ENCODE peak calls at places on chromosomes 11 and 22, in nine cellular contexts. One of them, this sample, is unnamed.

GRCh38 chr11:17703951-17704350 is 15.4 kb upstream of the MYOD1 start:
- DNase-seq in hippocampal formation: no peak
- DNase-seq in PC-3: peak
- DNase-seq in SK-MEL-5: peak
- DNase-seq in ELR: peak
- DNase-seq in heart left ventricle: no peak
- DNase-seq in left ventricle myocardium inferior: no peak
- DNase-seq in activated CD8-positive, alpha-beta memory T cell treated with anti-CD3 and anti-CD28 coated beads, Interleukin-2, amount 50 U/mL, for 4 hours: no peak
- DNase-seq in thoracic aorta: no peak
- DNase-seq in this sample: peak

GRCh38 chr11:14499178-14499559 is 442 bp downstream of the COPB1 start:
- DNase-seq in hippocampal formation: no peak
- DNase-seq in PC-3: peak
- DNase-seq in SK-MEL-5: no peak
- DNase-seq in ELR: peak
- DNase-seq in heart left ventricle: peak
- DNase-seq in left ventricle myocardium inferior: peak
- DNase-seq in activated CD8-positive, alpha-beta memory T cell treated with anti-CD3 and anti-CD28 coated beads, Interleukin-2, amount 50 U/mL, for 4 hours: peak
- DNase-seq in thoracic aorta: no peak
- DNase-seq in this sample: peak

GRCh38 chr22:41725510-41726110 is 26.3 kb downstream of the MEI1 start:
- DNase-seq in hippocampal formation: no peak
- DNase-seq in PC-3: peak
- DNase-seq in SK-MEL-5: no peak
- DNase-seq in ELR: peak
- DNase-seq in heart left ventricle: no peak
- DNase-seq in left ventricle myocardium inferior: no peak
- DNase-seq in activated CD8-positive, alpha-beta memory T cell treated with anti-CD3 and anti-CD28 coated beads, Interleukin-2, amount 50 U/mL, for 4 hours: no peak
- DNase-seq in thoracic aorta: no peak
- DNase-seq in this sample: no peak

GRCh38 chr22:47018010-47018910 is 255.8 kb downstream of the TBC1D22A start:
- DNase-seq in hippocampal formation: no peak
- DNase-seq in PC-3: no peak
- DNase-seq in SK-MEL-5: no peak
- DNase-seq in ELR: no peak
- DNase-seq in heart left ventricle: no peak
- DNase-seq in left ventricle myocardium inferior: no peak
- DNase-seq in activated CD8-positive, alpha-beta memory T cell treated with anti-CD3 and anti-CD28 coated beads, Interleukin-2, amount 50 U/mL, for 4 hours: no peak
- DNase-seq in thoracic aorta: no peak
- DNase-seq in this sample: no peak

GRCh38 chr22:33274214-33274828 is 216.1 kb upstream of the SYN3 start:
- DNase-seq in hippocampal formation: no peak
- DNase-seq in PC-3: no peak
- DNase-seq in SK-MEL-5: peak
- DNase-seq in ELR: peak
- DNase-seq in heart left ventricle: no peak
- DNase-seq in left ventricle myocardium inferior: no peak
- DNase-seq in activated CD8-positive, alpha-beta memory T cell treated with anti-CD3 and anti-CD28 coated beads, Interleukin-2, amount 50 U/mL, for 4 hours: no peak
- DNase-seq in thoracic aorta: no peak
- DNase-seq in this sample: no peak

GRCh38 chr22:46619830-46620501 is at the start of gene GRAMD4:
- DNase-seq in hippocampal formation: peak
- DNase-seq in PC-3: no peak
- DNase-seq in SK-MEL-5: peak
- DNase-seq in ELR: no peak
- DNase-seq in heart left ventricle: peak
- DNase-seq in left ventricle myocardium inferior: peak
- DNase-seq in activated CD8-positive, alpha-beta memory T cell treated with anti-CD3 and anti-CD28 coated beads, Interleukin-2, amount 50 U/mL, for 4 hours: no peak
- DNase-seq in thoracic aorta: no peak
- DNase-seq in this sample: no peak

GRCh38 chr22:41838842-41839618 is 6.1 kb downstream of the SREBF2 start:
- DNase-seq in hippocampal formation: no peak
- DNase-seq in PC-3: no peak
- DNase-seq in SK-MEL-5: no peak
- DNase-seq in ELR: no peak
- DNase-seq in heart left ventricle: no peak
- DNase-seq in left ventricle myocardium inferior: no peak
- DNase-seq in activated CD8-positive, alpha-beta memory T cell treated with anti-CD3 and anti-CD28 coated beads, Interleukin-2, amount 50 U/mL, for 4 hours: no peak
- DNase-seq in thoracic aorta: no peak
- DNase-seq in this sample: no peak

GRCh38 chr11:110126936-110127335 is 33.7 kb downstream of the ZC3H12C start:
- DNase-seq in hippocampal formation: no peak
- DNase-seq in PC-3: no peak
- DNase-seq in SK-MEL-5: no peak
- DNase-seq in ELR: no peak
- DNase-seq in heart left ventricle: no peak
- DNase-seq in left ventricle myocardium inferior: no peak
- DNase-seq in activated CD8-positive, alpha-beta memory T cell treated with anti-CD3 and anti-CD28 coated beads, Interleukin-2, amount 50 U/mL, for 4 hours: no peak
- DNase-seq in thoracic aorta: no peak
- DNase-seq in this sample: no peak

GRCh38 chr22:33022231-33022630 is 36.0 kb downstream of the SYN3 start:
- DNase-seq in hippocampal formation: no peak
- DNase-seq in PC-3: no peak
- DNase-seq in SK-MEL-5: no peak
- DNase-seq in ELR: no peak
- DNase-seq in heart left ventricle: no peak
- DNase-seq in left ventricle myocardium inferior: no peak
- DNase-seq in activated CD8-positive, alpha-beta memory T cell treated with anti-CD3 and anti-CD28 coated beads, Interleukin-2, amount 50 U/mL, for 4 hours: no peak
- DNase-seq in thoracic aorta: no peak
- DNase-seq in this sample: no peak

GRCh38 chr11:33157103-33158027 is 3.9 kb downstream of the CSTF3 start:
- DNase-seq in hippocampal formation: no peak
- DNase-seq in PC-3: peak
- DNase-seq in SK-MEL-5: no peak
- DNase-seq in ELR: peak
- DNase-seq in heart left ventricle: no peak
- DNase-seq in left ventricle myocardium inferior: no peak
- DNase-seq in activated CD8-positive, alpha-beta memory T cell treated with anti-CD3 and anti-CD28 coated beads, Interleukin-2, amount 50 U/mL, for 4 hours: no peak
- DNase-seq in thoracic aorta: no peak
- DNase-seq in this sample: no peak

GRCh38 chr11:1935156-1936071 is 11.7 kb upstream of the MRPL23 start:
- DNase-seq in hippocampal formation: no peak
- DNase-seq in PC-3: no peak
- DNase-seq in SK-MEL-5: no peak
- DNase-seq in ELR: no peak
- DNase-seq in heart left ventricle: peak
- DNase-seq in left ventricle myocardium inferior: peak
- DNase-seq in activated CD8-positive, alpha-beta memory T cell treated with anti-CD3 and anti-CD28 coated beads, Interleukin-2, amount 50 U/mL, for 4 hours: no peak
- DNase-seq in thoracic aorta: no peak
- DNase-seq in this sample: no peak

GRCh38 chr11:112718483-112718882 is 242.7 kb upstream of the NCAM1 start:
- DNase-seq in hippocampal formation: no peak
- DNase-seq in PC-3: no peak
- DNase-seq in SK-MEL-5: no peak
- DNase-seq in ELR: no peak
- DNase-seq in heart left ventricle: no peak
- DNase-seq in left ventricle myocardium inferior: no peak
- DNase-seq in activated CD8-positive, alpha-beta memory T cell treated with anti-CD3 and anti-CD28 coated beads, Interleukin-2, amount 50 U/mL, for 4 hours: no peak
- DNase-seq in thoracic aorta: no peak
- DNase-seq in this sample: no peak

GRCh38 chr22:32335471-32335870 is 22.2 kb upstream of the RFPL3 start:
- DNase-seq in hippocampal formation: no peak
- DNase-seq in PC-3: no peak
- DNase-seq in SK-MEL-5: no peak
- DNase-seq in ELR: no peak
- DNase-seq in heart left ventricle: no peak
- DNase-seq in left ventricle myocardium inferior: no peak
- DNase-seq in activated CD8-positive, alpha-beta memory T cell treated with anti-CD3 and anti-CD28 coated beads, Interleukin-2, amount 50 U/mL, for 4 hours: no peak
- DNase-seq in thoracic aorta: no peak
- DNase-seq in this sample: no peak

GRCh38 chr11:102244681-102245409 is 72.4 kb upstream of the BIRC3 start:
- DNase-seq in hippocampal formation: no peak
- DNase-seq in PC-3: peak
- DNase-seq in SK-MEL-5: peak
- DNase-seq in ELR: peak
- DNase-seq in heart left ventricle: no peak
- DNase-seq in left ventricle myocardium inferior: no peak
- DNase-seq in activated CD8-positive, alpha-beta memory T cell treated with anti-CD3 and anti-CD28 coated beads, Interleukin-2, amount 50 U/mL, for 4 hours: no peak
- DNase-seq in thoracic aorta: no peak
- DNase-seq in this sample: no peak

GRCh38 chr22:33806191-33806590 is 114.1 kb downstream of the LARGE1 start:
- DNase-seq in hippocampal formation: no peak
- DNase-seq in PC-3: no peak
- DNase-seq in SK-MEL-5: no peak
- DNase-seq in ELR: no peak
- DNase-seq in heart left ventricle: no peak
- DNase-seq in left ventricle myocardium inferior: no peak
- DNase-seq in activated CD8-positive, alpha-beta memory T cell treated with anti-CD3 and anti-CD28 coated beads, Interleukin-2, amount 50 U/mL, for 4 hours: no peak
- DNase-seq in thoracic aorta: no peak
- DNase-seq in this sample: no peak

GRCh38 chr11:10418259-10418949 is 36.7 kb upstream of the AMPD3 start:
- DNase-seq in hippocampal formation: no peak
- DNase-seq in PC-3: peak
- DNase-seq in SK-MEL-5: no peak
- DNase-seq in ELR: peak
- DNase-seq in heart left ventricle: no peak
- DNase-seq in left ventricle myocardium inferior: no peak
- DNase-seq in activated CD8-positive, alpha-beta memory T cell treated with anti-CD3 and anti-CD28 coated beads, Interleukin-2, amount 50 U/mL, for 4 hours: no peak
- DNase-seq in thoracic aorta: no peak
- DNase-seq in this sample: no peak

GRCh38 chr11:47337229-47337924 is 15.1 kb downstream of the MYBPC3 start:
- DNase-seq in hippocampal formation: no peak
- DNase-seq in PC-3: no peak
- DNase-seq in SK-MEL-5: no peak
- DNase-seq in ELR: no peak
- DNase-seq in heart left ventricle: peak
- DNase-seq in left ventricle myocardium inferior: no peak
- DNase-seq in activated CD8-positive, alpha-beta memory T cell treated with anti-CD3 and anti-CD28 coated beads, Interleukin-2, amount 50 U/mL, for 4 hours: no peak
- DNase-seq in thoracic aorta: no peak
- DNase-seq in this sample: no peak

GRCh38 chr11:14519692-14520085 is 497 bp downstream of the PSMA1 start:
- DNase-seq in hippocampal formation: no peak
- DNase-seq in PC-3: peak
- DNase-seq in SK-MEL-5: no peak
- DNase-seq in ELR: peak
- DNase-seq in heart left ventricle: no peak
- DNase-seq in left ventricle myocardium inferior: no peak
- DNase-seq in activated CD8-positive, alpha-beta memory T cell treated with anti-CD3 and anti-CD28 coated beads, Interleukin-2, amount 50 U/mL, for 4 hours: no peak
- DNase-seq in thoracic aorta: no peak
- DNase-seq in this sample: no peak

GRCh38 chr11:14041040-14041439 is 78.5 kb downstream of the SPON1 start:
- DNase-seq in hippocampal formation: no peak
- DNase-seq in PC-3: peak
- DNase-seq in SK-MEL-5: peak
- DNase-seq in ELR: peak
- DNase-seq in heart left ventricle: no peak
- DNase-seq in left ventricle myocardium inferior: no peak
- DNase-seq in activated CD8-positive, alpha-beta memory T cell treated with anti-CD3 and anti-CD28 coated beads, Interleukin-2, amount 50 U/mL, for 4 hours: no peak
- DNase-seq in thoracic aorta: no peak
- DNase-seq in this sample: no peak

GRCh38 chr11:3613998-3614741 is 27.6 kb downstream of the ART5 start:
- DNase-seq in hippocampal formation: peak
- DNase-seq in PC-3: no peak
- DNase-seq in SK-MEL-5: no peak
- DNase-seq in ELR: no peak
- DNase-seq in heart left ventricle: no peak
- DNase-seq in left ventricle myocardium inferior: no peak
- DNase-seq in activated CD8-positive, alpha-beta memory T cell treated with anti-CD3 and anti-CD28 coated beads, Interleukin-2, amount 50 U/mL, for 4 hours: no peak
- DNase-seq in thoracic aorta: no peak
- DNase-seq in this sample: no peak

GRCh38 chr22:45686842-45687241 is 15.2 kb downstream of the ATXN10 start:
- DNase-seq in hippocampal formation: no peak
- DNase-seq in PC-3: no peak
- DNase-seq in SK-MEL-5: no peak
- DNase-seq in ELR: no peak
- DNase-seq in heart left ventricle: no peak
- DNase-seq in left ventricle myocardium inferior: no peak
- DNase-seq in activated CD8-positive, alpha-beta memory T cell treated with anti-CD3 and anti-CD28 coated beads, Interleukin-2, amount 50 U/mL, for 4 hours: no peak
- DNase-seq in thoracic aorta: no peak
- DNase-seq in this sample: no peak

GRCh38 chr11:6452219-6452618 is 11.4 kb upstream of the HPX start:
- DNase-seq in hippocampal formation: no peak
- DNase-seq in PC-3: no peak
- DNase-seq in SK-MEL-5: no peak
- DNase-seq in ELR: no peak
- DNase-seq in heart left ventricle: no peak
- DNase-seq in left ventricle myocardium inferior: no peak
- DNase-seq in activated CD8-positive, alpha-beta memory T cell treated with anti-CD3 and anti-CD28 coated beads, Interleukin-2, amount 50 U/mL, for 4 hours: no peak
- DNase-seq in thoracic aorta: no peak
- DNase-seq in this sample: no peak

GRCh38 chr11:27991731-27992130 is 116.2 kb downstream of the KIF18A start:
- DNase-seq in hippocampal formation: no peak
- DNase-seq in PC-3: no peak
- DNase-seq in SK-MEL-5: no peak
- DNase-seq in ELR: peak
- DNase-seq in heart left ventricle: no peak
- DNase-seq in left ventricle myocardium inferior: no peak
- DNase-seq in activated CD8-positive, alpha-beta memory T cell treated with anti-CD3 and anti-CD28 coated beads, Interleukin-2, amount 50 U/mL, for 4 hours: no peak
- DNase-seq in thoracic aorta: no peak
- DNase-seq in this sample: no peak

GRCh38 chr22:39595622-39596182 is 25.1 kb downstream of the CACNA1I start:
- DNase-seq in hippocampal formation: no peak
- DNase-seq in PC-3: no peak
- DNase-seq in SK-MEL-5: no peak
- DNase-seq in ELR: no peak
- DNase-seq in heart left ventricle: no peak
- DNase-seq in left ventricle myocardium inferior: no peak
- DNase-seq in activated CD8-positive, alpha-beta memory T cell treated with anti-CD3 and anti-CD28 coated beads, Interleukin-2, amount 50 U/mL, for 4 hours: no peak
- DNase-seq in thoracic aorta: no peak
- DNase-seq in this sample: no peak

GRCh38 chr11:115425816-115426215 is 78.4 kb downstream of the CADM1 start:
- DNase-seq in hippocampal formation: no peak
- DNase-seq in PC-3: no peak
- DNase-seq in SK-MEL-5: no peak
- DNase-seq in ELR: no peak
- DNase-seq in heart left ventricle: no peak
- DNase-seq in left ventricle myocardium inferior: no peak
- DNase-seq in activated CD8-positive, alpha-beta memory T cell treated with anti-CD3 and anti-CD28 coated beads, Interleukin-2, amount 50 U/mL, for 4 hours: no peak
- DNase-seq in thoracic aorta: no peak
- DNase-seq in this sample: no peak

GRCh38 chr11:57349491-57350274 is 11.5 kb downstream of the P2RX3 start:
- DNase-seq in hippocampal formation: no peak
- DNase-seq in PC-3: peak
- DNase-seq in SK-MEL-5: peak
- DNase-seq in ELR: peak
- DNase-seq in heart left ventricle: peak
- DNase-seq in left ventricle myocardium inferior: peak
- DNase-seq in activated CD8-positive, alpha-beta memory T cell treated with anti-CD3 and anti-CD28 coated beads, Interleukin-2, amount 50 U/mL, for 4 hours: peak
- DNase-seq in thoracic aorta: no peak
- DNase-seq in this sample: peak

GRCh38 chr11:79212711-79213110 is 228.1 kb downstream of the TENM4 start:
- DNase-seq in hippocampal formation: peak
- DNase-seq in PC-3: no peak
- DNase-seq in SK-MEL-5: no peak
- DNase-seq in ELR: no peak
- DNase-seq in heart left ventricle: no peak
- DNase-seq in left ventricle myocardium inferior: no peak
- DNase-seq in activated CD8-positive, alpha-beta memory T cell treated with anti-CD3 and anti-CD28 coated beads, Interleukin-2, amount 50 U/mL, for 4 hours: no peak
- DNase-seq in thoracic aorta: no peak
- DNase-seq in this sample: no peak

GRCh38 chr11:9803685-9804413 is 140.0 kb downstream of the SWAP70 start:
- DNase-seq in hippocampal formation: no peak
- DNase-seq in PC-3: no peak
- DNase-seq in SK-MEL-5: no peak
- DNase-seq in ELR: no peak
- DNase-seq in heart left ventricle: no peak
- DNase-seq in left ventricle myocardium inferior: no peak
- DNase-seq in activated CD8-positive, alpha-beta memory T cell treated with anti-CD3 and anti-CD28 coated beads, Interleukin-2, amount 50 U/mL, for 4 hours: no peak
- DNase-seq in thoracic aorta: no peak
- DNase-seq in this sample: no peak

GRCh38 chr22:24789516-24789915 is 15.0 kb upstream of the PIWIL3 start:
- DNase-seq in hippocampal formation: no peak
- DNase-seq in PC-3: no peak
- DNase-seq in SK-MEL-5: no peak
- DNase-seq in ELR: no peak
- DNase-seq in heart left ventricle: no peak
- DNase-seq in left ventricle myocardium inferior: no peak
- DNase-seq in activated CD8-positive, alpha-beta memory T cell treated with anti-CD3 and anti-CD28 coated beads, Interleukin-2, amount 50 U/mL, for 4 hours: no peak
- DNase-seq in thoracic aorta: no peak
- DNase-seq in this sample: no peak

This sample was measured in CD4-positive, CD25-positive, alpha-beta regulatory T cell.